ENCODE peak calls at places on chromosomes 5 and 9, in five cellular contexts. X, K, G, Y and C are unnamed samples.

GRCh38 chr5:142235870-142236672 is 88.8 kb downstream of the SPRY4 start:
- DNase-seq in X (no peak), K (no peak), G (no peak), Y (no peak), C (no peak)

GRCh38 chr9:2681981-2682380 is 35.3 kb upstream of the KCNV2 start:
- DNase-seq in X (no peak), K (no peak), G (no peak), Y (no peak), C (no peak)

GRCh38 chr9:121358747-121359146 is 11.3 kb downstream of the STOM start:
- DNase-seq in X (no peak), K (no peak), G (no peak), Y (no peak), C (no peak)

GRCh38 chr9:78462616-78463015 is 165.7 kb downstream of the PSAT1 start:
- DNase-seq in X (no peak), K (no peak), G (no peak), Y (peak), C (no peak)

GRCh38 chr9:93059960-93060591 is 1.6 kb downstream of the SUSD3 start:
- DNase-seq in X (no peak), K (no peak), G (no peak), Y (no peak), C (no peak)

GRCh38 chr5:158992104-158992740 is 107.5 kb downstream of the EBF1 start:
- DNase-seq in X (no peak), K (no peak), G (peak), Y (no peak), C (peak)

GRCh38 chr5:89377752-89378455 is 494.9 kb upstream of the MEF2C start:
- DNase-seq in X (no peak), K (no peak), G (peak), Y (no peak), C (peak)

GRCh38 chr9:71858812-71859211 is 52.2 kb downstream of the ABHD17B start:
- DNase-seq in X (no peak), K (no peak), G (peak), Y (peak), C (peak)

GRCh38 chr9:104868687-104869404 is 59.1 kb downstream of the ABCA1 start:
- DNase-seq in X (peak), K (peak), G (peak), Y (peak), C (peak)

GRCh38 chr9:99490736-99491135 is 268.7 kb downstream of the SEC61B start:
- DNase-seq in X (no peak), K (no peak), G (peak), Y (peak), C (peak)

GRCh38 chr5:139407517-139407916 is 3.6 kb upstream of the SPATA24 start:
- DNase-seq in X (peak), K (no peak), G (no peak), Y (no peak), C (no peak)

GRCh38 chr9:128340691-128341434 is 536 bp downstream of the SLC27A4 start:
- DNase-seq in X (no peak), K (peak), G (no peak), Y (no peak), C (no peak)

GRCh38 chr5:125140855-125141254 is 394.4 kb upstream of the ZNF608 start:
- DNase-seq in X (peak), K (no peak), G (peak), Y (peak), C (peak)

GRCh38 chr9:98657897-98658296 is 50.8 kb downstream of the GABBR2 start:
- DNase-seq in X (no peak), K (no peak), G (no peak), Y (peak), C (peak)

GRCh38 chr5:173020643-173021042 is 35.5 kb upstream of the CREBRF start:
- DNase-seq in X (no peak), K (no peak), G (no peak), Y (no peak), C (no peak)

GRCh38 chr5:145811834-145812625 is 23.1 kb downstream of the PRELID2 start:
- DNase-seq in X (no peak), K (no peak), G (peak), Y (peak), C (peak)
- TF ChIP-seq CTCF in X (peak), K (no peak), G (peak), Y (peak), C (peak)

GRCh38 chr5:67165524-67166459 is 30.8 kb downstream of the CD180 start:
- DNase-seq in X (peak), K (peak), G (no peak), Y (peak), C (peak)
- H3K4me3 ChIP-seq in X (peak), K (peak), G (no peak), Y (no peak), C (no peak)

GRCh38 chr9:132168851-132169250 is 7.0 kb downstream of the NTNG2 start:
- DNase-seq in X (no peak), K (no peak), G (no peak), Y (no peak), C (no peak)

GRCh38 chr9:132167192-132167591 is 5.3 kb downstream of the NTNG2 start:
- DNase-seq in X (no peak), K (no peak), G (no peak), Y (peak), C (no peak)

GRCh38 chr9:132168347-132168746 is 6.5 kb downstream of the NTNG2 start:
- DNase-seq in X (no peak), K (no peak), G (no peak), Y (peak), C (peak)

GRCh38 chr9:132164604-132165362 is 2.9 kb downstream of the NTNG2 start:
- DNase-seq in X (no peak), K (no peak), G (peak), Y (no peak), C (peak)

DNA sequence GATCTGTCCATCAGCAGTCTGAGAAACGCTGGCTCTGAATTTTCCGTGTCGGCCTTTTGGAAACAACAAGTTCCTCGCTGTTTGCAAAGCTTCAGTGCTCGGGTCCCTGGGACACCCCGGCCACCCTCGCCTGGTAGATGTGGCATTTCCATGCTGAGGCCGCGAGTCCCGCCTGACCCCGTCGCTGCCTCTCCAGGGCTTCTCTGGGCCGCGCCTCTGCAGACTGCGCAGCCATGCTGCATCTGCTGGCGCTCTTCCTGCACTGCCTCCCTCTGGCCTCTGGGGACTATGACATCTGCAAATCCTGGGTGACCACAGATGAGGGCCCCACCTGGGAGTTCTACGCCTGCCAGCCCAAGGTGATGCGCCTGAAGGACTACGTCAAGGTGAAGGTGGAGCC is 4.7 kb downstream of the NTNG2 start:
- DNase-seq in X (peak), K (no peak), G (no peak), Y (no peak), C (no peak)
- TF ChIP-seq CTCF in X (peak), K (no peak), G (no peak), Y (peak), C (peak)

DNA sequence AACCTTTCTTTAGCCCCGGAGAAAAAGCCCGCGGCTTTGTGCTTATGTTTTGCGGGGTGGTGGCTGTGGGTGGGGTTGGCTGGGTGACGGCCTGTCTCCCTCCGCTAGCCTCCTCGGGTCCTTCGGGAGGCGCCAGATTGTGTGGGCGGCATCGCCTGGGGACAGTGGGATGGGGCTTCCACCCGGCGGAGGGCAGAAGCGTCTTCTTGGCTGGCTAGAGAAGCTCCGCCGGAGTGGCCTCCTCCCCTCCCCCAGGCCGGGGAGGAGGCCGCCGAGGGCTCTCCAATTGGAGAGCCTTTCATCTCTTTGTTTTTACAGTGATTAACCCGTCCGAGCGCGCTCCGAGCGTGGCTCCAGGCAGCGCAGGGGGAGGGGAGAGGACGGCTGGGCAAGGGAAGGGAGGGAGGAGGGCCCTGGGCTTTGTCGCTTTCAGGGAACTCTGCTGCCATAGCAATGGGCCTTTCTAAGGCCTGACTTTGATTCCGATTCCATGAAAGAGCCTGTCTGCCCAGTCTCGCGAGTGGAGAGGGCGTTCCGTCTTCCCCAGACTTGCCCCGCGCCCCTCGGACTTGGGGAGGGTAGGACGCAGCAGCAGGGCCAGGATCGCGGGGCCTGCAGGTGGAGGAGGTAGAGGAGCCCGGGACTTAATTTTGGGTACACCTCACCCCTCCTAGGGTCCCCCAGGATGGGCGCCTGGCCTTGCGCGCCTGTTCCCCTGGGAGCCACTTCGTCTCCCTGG is 36.7 kb upstream of the TIFAB start:
- DNase-seq in X (no peak), K (no peak), G (peak), Y (peak), C (peak)
- H3K4me3 ChIP-seq in X (no peak), K (peak), G (peak), Y (peak), C (peak)

GRCh38 chr9:36110434-36110833 is 26.1 kb upstream of the GLIPR2 start:
- DNase-seq in X (no peak), K (no peak), G (no peak), Y (no peak), C (no peak)
- TF ChIP-seq CTCF in X (peak), K (no peak), G (no peak), Y (no peak), C (peak)

DNA sequence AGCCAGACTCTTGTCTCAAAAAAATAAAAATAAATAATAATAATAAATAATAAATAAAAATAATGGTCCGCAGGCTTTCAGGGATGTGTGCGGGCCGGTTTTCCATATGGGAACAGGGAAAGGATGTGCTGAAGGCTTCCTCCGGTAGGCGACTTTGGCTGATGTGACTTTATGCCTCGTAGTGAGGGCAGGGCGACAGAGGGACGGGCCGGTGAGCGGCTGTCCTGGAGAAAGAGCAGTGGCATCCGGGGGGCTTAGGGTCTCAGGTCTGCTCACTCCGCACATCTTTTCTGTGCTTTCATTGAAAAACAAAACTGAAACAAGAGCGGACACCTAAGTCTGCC is 811 bp upstream of the PRRX2 start:
- DNase-seq in X (no peak), K (no peak), G (no peak), Y (no peak), C (no peak)
- H3K4me3 ChIP-seq in X (no peak), K (peak), G (peak), Y (peak), C (no peak)

DNA sequence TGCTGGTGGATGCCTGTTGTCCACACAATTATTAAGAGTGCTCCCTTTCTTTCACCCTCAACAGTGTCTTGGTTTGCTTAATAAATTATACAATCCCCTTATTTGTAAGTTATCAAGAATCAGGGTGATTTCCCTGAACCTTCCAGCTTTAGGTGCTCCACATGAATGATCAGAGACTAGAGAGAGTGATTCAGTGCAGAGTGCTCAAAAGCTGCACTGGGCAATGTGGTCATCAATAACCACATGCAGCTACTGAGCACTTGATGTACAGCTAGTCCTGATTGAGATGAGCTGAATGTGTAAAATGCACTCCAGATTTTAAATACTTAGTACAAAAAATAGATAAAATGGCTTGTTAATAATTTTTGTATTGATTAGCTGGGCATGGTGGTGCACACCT is 76.8 kb upstream of the TRIO start:
- DNase-seq in X (no peak), K (no peak), G (no peak), Y (no peak), C (no peak)
- TF ChIP-seq CTCF in X (no peak), K (no peak), G (no peak), Y (no peak), C (no peak)

DNA sequence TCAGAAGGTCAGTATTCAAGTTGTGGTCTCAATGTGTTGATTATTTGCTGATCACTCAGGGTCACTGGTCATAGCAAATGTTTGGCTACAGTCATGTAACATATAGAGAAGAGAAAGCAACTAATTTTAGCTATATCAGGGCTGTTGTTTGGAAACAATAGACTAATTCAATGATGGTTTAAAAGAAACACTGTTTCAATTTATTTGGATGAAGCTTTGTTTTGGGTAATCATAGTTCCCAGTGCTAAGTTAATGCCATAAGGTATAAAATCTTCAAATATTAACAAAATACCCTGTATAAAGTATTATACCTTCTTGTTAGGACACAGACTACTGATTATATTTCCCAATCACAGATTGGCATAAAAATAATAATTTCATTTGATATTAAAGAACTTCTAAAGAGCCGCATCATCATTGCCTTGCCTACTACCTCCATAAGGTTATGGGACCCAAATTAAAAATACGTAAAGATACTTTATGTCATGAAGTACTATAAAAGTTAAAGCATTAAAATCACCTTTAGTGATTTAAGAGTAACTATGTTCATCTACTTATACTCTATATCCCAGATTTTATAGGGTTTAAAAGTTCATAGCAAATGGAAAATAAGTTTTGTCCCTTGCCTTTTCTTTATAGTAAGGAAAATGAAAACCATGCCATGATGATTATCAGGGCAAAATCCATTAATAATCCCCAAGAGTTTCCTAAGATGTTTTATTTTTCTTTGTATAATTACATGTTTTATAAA is 6.0 kb downstream of the NR3C1 start:
- DNase-seq in X (no peak), K (no peak), G (no peak), Y (no peak), C (peak)
- H3K4me3 ChIP-seq in X (peak), K (peak), G (peak), Y (peak), C (peak)